ENCODE peak calls at places on chromosomes 6 and 20, in nine cellular contexts. P is foreskin fibroblast; K is stomach; Z is body of pancreas; U is A673; G is gastrocnemius medialis; A is thoracic aorta; I is CD8-positive, alpha-beta T cell; R is transverse colon. X is an unnamed sample.
A peak's percentile ranks its signal among the peaks of the same experiment; 100 is the strongest.

GRCh38 chr6:154122195-154122925 is 83.3 kb downstream of the OPRM1 start:
- DNase-seq in A (no peak), I (no peak), P (no peak), G (no peak), K (no peak), Z (no peak), U (no peak), R (no peak), X (no peak)

GRCh38 chr6:30615219-30615957 is 1.7 kb downstream of the PPP1R10 start:
- DNase-seq in I (peak; percentile 47), U (peak; percentile 91), Z (peak; percentile 63), G (no peak), K (peak; percentile 38), P (peak; percentile 68), A (no peak), R (peak; percentile 41), X (no peak)

GRCh38 chr20:25859649-25860530 is 163.2 kb upstream of the ZNF337 start:
- DNase-seq in G (peak; percentile 60), U (peak; percentile 67), I (peak; percentile 66), P (no peak), K (peak; percentile 75), A (no peak), Z (peak; percentile 84), R (peak; percentile 59), X (no peak)

GRCh38 chr6:16031278-16031981 is 97.5 kb upstream of the MYLIP start:
- DNase-seq in K (no peak), A (no peak), Z (no peak), U (no peak), I (no peak), P (no peak), G (no peak), R (no peak), X (no peak)

GRCh38 chr6:17536586-17536985 is 63.5 kb upstream of the FAM8A1 start:
- DNase-seq in R (no peak), K (no peak), I (no peak), P (no peak), U (no peak), G (no peak), A (no peak), Z (no peak), X (no peak)

GRCh38 chr20:46253391-46253790 is 54.9 kb downstream of the CDH22 start:
- DNase-seq in Z (no peak), P (no peak), U (peak; percentile 38), K (peak; percentile 30), A (no peak), R (peak; percentile 17), G (peak; percentile 60), I (no peak), X (no peak)

GRCh38 chr6:168128006-168128630 is 49.1 kb upstream of the FRMD1 start:
- DNase-seq in G (no peak), P (no peak), A (no peak), U (no peak), Z (no peak), K (no peak), I (no peak), R (no peak), X (no peak)

GRCh38 chr6:132132911-132133639 is 181.9 kb upstream of the CCN2 start:
- DNase-seq in Z (no peak), K (no peak), P (peak; percentile 51), U (peak; percentile 22), R (no peak), G (no peak), I (no peak), A (no peak), X (no peak)

DNA sequence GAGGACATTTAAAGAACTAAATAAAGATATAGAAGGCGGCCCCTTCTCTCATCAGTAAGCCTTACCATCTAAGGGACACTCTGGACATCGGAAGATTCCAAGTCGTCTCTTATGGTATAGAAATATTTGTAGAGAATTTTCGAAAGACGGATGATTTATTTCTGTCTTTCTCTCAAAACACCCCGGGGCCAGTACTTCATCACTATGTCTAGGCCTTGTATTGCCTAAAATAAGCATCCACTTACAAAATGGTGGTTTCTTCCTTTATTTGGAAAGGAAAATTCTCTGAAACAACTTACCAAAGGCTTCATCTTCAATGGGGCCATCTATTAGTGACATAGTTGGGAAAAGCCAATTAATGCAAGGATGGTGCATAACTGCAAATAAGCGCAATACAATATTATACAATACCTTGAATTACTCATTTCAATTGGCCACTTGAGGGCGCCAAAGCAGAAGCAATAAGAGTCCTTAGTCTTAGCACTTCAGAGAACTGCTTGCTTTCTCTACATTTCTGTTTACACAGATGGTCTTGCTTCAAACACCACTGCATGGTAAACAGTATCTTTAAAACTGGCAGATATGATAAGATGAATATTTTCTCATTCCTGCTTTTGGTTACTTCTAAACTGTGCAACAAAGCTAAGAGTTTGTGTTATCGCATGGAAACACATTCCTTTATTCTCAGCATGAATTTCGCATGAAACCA is 113.2 kb downstream of the VIP start:
- DNase-seq in G (peak; percentile 38), U (peak; percentile 78), P (peak; percentile 47), A (peak; percentile 21), R (peak; percentile 60), I (peak; percentile 67), Z (peak; percentile 70), K (peak; percentile 63), X (peak; percentile 71)
- TF ChIP-seq CTCF in G (peak; percentile 56), U (peak; percentile 75), P (peak; percentile 55), A (peak; percentile 42), R (peak; percentile 56), I (peak; percentile 70), Z (peak; percentile 30), K (no peak), X (no peak)

GRCh38 chr6:28384143-28384533 is 15.4 kb downstream of the ZSCAN12 start:
- DNase-seq in P (no peak), G (no peak), I (no peak), R (no peak), K (no peak), A (no peak), U (no peak), Z (no peak), X (no peak)
- TF ChIP-seq CTCF in P (no peak), G (no peak), I (no peak), R (no peak), K (no peak), A (no peak), U (no peak), Z (no peak), X (no peak)

GRCh38 chr6:93036835-93037234 is 382.5 kb downstream of the EPHA7 start:
- DNase-seq in P (no peak), A (no peak), U (peak; percentile 64), Z (no peak), I (no peak), R (no peak), K (no peak), G (no peak), X (no peak)
- TF ChIP-seq CTCF in P (no peak), A (no peak), U (peak; percentile 70), Z (no peak), I (no peak), R (no peak), K (no peak), G (no peak), X (no peak)

GRCh38 chr6:56957856-56958255 is 2.9 kb downstream of the BEND6 start:
- DNase-seq in U (no peak), I (no peak), A (no peak), G (no peak), P (no peak), K (no peak), R (no peak), Z (no peak), X (no peak)

GRCh38 chr6:56953597-56954388 is 1.1 kb upstream of the BEND6 start:
- DNase-seq in Z (no peak), A (no peak), G (no peak), U (peak; percentile 26), K (no peak), I (no peak), P (no peak), R (peak; percentile 8), X (no peak)

GRCh38 chr6:56954389-56955170 is at the start of gene BEND6:
- DNase-seq in P (peak; percentile 86), A (no peak), R (peak; percentile 38), G (peak; percentile 17), I (peak; percentile 15), U (peak; percentile 86), Z (peak; percentile 27), K (peak; percentile 27), X (no peak)

GRCh38 chr6:56956481-56956880 is 1.6 kb downstream of the BEND6 start:
- DNase-seq in A (no peak), Z (no peak), R (no peak), G (no peak), I (no peak), P (no peak), U (no peak), K (no peak), X (no peak)

DNA sequence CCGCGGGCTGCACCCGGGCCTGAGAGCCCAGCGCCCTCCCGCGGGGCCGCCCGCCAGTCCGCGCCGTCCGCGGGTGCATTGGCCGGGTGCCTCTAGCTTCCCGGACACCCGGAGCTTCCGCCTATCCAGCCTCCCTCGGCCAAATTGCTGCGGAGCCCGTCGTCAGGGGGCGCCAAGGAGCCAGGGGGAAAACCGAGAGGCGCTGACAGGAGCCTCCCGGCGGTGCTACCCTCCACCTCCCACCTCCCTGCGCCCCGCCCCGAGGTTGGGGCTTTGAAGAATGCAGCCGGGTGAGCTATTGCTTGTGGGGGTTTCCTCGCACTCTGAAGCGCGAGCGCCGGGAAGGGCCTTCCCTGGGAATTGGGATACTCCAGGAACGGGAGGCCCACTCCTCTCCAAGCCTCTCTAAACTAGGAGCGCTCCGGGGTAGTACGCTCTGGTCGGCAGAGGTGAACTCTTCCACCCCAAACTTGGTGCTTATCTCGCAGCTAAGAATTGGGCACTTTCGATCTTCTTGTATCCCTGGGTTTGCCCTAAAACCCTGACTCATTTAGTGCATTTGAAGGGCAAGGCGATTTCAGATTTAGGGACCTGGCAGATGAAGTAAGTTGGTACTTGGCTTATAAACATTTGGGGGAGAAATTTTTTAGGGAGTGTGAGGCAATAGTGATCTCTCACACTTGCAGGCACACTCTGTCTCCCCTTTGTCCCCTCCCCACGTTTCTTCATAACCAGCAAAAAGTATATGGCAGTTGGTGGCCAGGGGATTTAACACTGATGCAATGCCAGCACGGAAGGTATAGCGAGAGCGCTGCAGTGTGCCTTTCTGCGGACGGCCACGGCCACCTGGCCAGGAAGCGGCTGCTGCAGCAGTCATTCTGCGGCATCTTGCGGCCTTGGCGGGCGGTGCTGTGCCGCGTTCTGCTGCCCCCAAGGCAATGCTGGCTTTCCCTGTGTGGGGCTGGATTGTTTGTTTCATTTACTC is 556 bp downstream of the BEND6 start:
- DNase-seq in K (peak; percentile 71), G (peak; percentile 71), A (peak; percentile 35), R (peak; percentile 88), P (peak; percentile 93), U (peak; percentile 92), Z (peak; percentile 62), I (peak; percentile 39), X (peak; percentile 60)
- TF ChIP-seq CTCF in K (no peak), G (peak; percentile 39), A (peak; percentile 53), R (peak; percentile 64), P (peak; percentile 81), U (peak; percentile 85), Z (peak; percentile 39), I (no peak), X (no peak)

X was measured in omental fat pad.